ENCODE peak calls at places on chromosome 20, in nine cellular contexts. X is OCI-LY7, R is spleen, Z is astrocyte, G is psoas muscle, M is lower lobe of right lung, T is ovary, C is neural progenitor cell, Q is Caco-2. A is an unnamed sample.

GRCh38 chr20:41412324-41412723 is 45.7 kb upstream of the EMILIN3 start:
- DNase-seq in M (no peak), G (no peak), X (no peak), Z (no peak), Q (no peak), R (no peak), T (no peak), C (no peak), A (no peak)

GRCh38 chr20:39523405-39523804 is 561.3 kb downstream of the DHX35 start:
- DNase-seq in M (no peak), R (no peak), Z (no peak), Q (no peak), X (no peak), T (no peak), G (no peak), C (no peak), A (no peak)

GRCh38 chr20:25227317-25227831 is 20.5 kb upstream of the PYGB start:
- DNase-seq in R (peak; percentile 65), M (no peak), Z (peak; percentile 76), T (no peak), Q (no peak), C (no peak), G (no peak), X (no peak), A (no peak)

GRCh38 chr20:20037960-20038359 is 14.3 kb downstream of the CRNKL1 start:
- DNase-seq in T (no peak), X (no peak), M (no peak), R (no peak), Z (peak; percentile 36), Q (no peak), C (no peak), G (no peak), A (no peak)

GRCh38 chr20:44528309-44528708 is 6.4 kb upstream of the SERINC3 start:
- DNase-seq in X (no peak), Q (no peak), G (no peak), M (no peak), R (no peak), T (no peak), Z (no peak), C (no peak), A (no peak)

GRCh38 chr20:48463916-48464315 is 363.9 kb downstream of the PREX1 start:
- DNase-seq in Z (peak; percentile 74), R (peak; percentile 40), C (no peak), Q (no peak), X (no peak), G (no peak), M (no peak), T (no peak), A (no peak)

GRCh38 chr20:6058684-6059295 is 4.9 kb upstream of the LRRN4 start:
- DNase-seq in R (no peak), X (no peak), C (no peak), Z (peak; percentile 12), M (peak; percentile 68), T (no peak), Q (peak; percentile 85), G (no peak), A (no peak)

GRCh38 chr20:20525756-20526155 is 157.9 kb downstream of the INSM1 start:
- DNase-seq in R (no peak), Q (no peak), M (no peak), Z (no peak), C (no peak), T (no peak), X (no peak), G (no peak), A (no peak)

GRCh38 chr20:61980647-61981583 is 84.8 kb downstream of the TAF4 start:
- DNase-seq in G (no peak), Z (no peak), C (peak; percentile 60), R (peak; percentile 76), T (no peak), X (peak; percentile 76), M (no peak), Q (no peak), A (no peak)

GRCh38 chr20:1830240-1830639 is 65.0 kb upstream of the SIRPA start:
- DNase-seq in X (no peak), R (no peak), Z (peak; percentile 97), Q (no peak), T (no peak), C (no peak), M (no peak), G (peak; percentile 79), A (no peak)

GRCh38 chr20:22890605-22891300 is 144.4 kb upstream of the SSTR4 start:
- DNase-seq in R (no peak), X (no peak), Z (no peak), Q (no peak), T (no peak), M (no peak), G (no peak), C (no peak), A (no peak)

GRCh38 chr20:51310216-51310615 is 232.3 kb downstream of the NFATC2 start:
- DNase-seq in X (no peak), G (no peak), T (no peak), C (no peak), R (no peak), Z (no peak), Q (no peak), M (no peak), A (no peak)

GRCh38 chr20:51092238-51092822 is 69.4 kb upstream of the KCNG1 start:
- DNase-seq in Z (peak; percentile 41), R (no peak), X (no peak), T (no peak), Q (no peak), M (no peak), G (no peak), C (peak; percentile 41), A (no peak)

GRCh38 chr20:48738399-48739304 is 89.1 kb downstream of the PREX1 start:
- DNase-seq in M (no peak), Q (no peak), R (no peak), Z (no peak), C (no peak), X (peak; percentile 39), T (no peak), G (no peak), A (peak; percentile 33)

GRCh38 chr20:219290-220115 is 7.6 kb upstream of the DEFB129 start:
- DNase-seq in R (no peak), C (peak; percentile 74), M (no peak), G (no peak), X (peak; percentile 27), Z (no peak), T (no peak), Q (no peak), A (no peak)

GRCh38 chr20:47223896-47224295 is 132.6 kb downstream of the ZMYND8 start:
- DNase-seq in Z (no peak), C (no peak), R (no peak), T (no peak), X (no peak), Q (no peak), M (no peak), G (no peak), A (no peak)

GRCh38 chr20:62638055-62638570 is 4.2 kb upstream of the SLCO4A1 start:
- DNase-seq in Z (no peak), C (no peak), T (no peak), R (no peak), X (no peak), M (no peak), G (no peak), Q (no peak), A (no peak)

DNA sequence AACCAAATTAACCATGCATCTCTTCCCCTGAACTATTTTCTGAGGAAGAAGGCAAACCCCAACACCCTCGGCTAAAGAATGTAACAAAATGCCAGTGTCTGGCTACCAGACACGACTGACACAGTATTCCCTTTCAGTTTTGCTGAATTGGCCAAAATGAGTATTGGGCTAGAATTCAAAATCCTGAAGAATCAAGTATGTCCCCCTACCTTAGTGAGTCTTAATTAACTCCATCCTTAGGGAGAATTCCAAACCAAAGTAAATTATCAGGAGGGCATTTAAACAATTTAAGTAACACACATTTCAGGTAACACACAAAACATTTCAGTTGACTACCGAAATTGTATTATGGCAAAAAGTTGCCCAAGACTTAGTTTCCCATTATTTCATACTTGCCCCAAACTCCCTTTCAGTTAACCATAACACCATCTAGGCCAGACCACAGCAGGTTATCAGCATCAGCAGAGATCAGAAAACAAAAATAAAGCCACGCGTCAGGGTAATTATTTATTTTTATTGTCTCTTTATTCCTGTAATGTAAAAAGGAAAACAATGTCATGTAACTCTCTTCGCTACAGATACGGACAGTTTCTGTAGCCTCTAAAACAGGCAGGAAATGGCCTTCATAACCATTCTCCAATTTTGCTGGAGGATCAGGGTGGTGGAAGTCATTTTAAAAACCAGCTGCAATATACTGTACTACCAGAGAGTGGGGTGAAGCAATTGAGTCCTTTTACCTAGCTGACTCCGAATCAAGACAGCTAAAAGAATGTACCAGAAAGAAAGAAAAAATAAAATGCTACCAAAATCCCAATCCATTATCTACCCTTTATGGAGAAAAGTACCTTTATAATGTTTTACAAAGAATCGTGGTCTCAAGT is 1.9 kb downstream of the SNX5 start:
- DNase-seq in Q (no peak), G (no peak), M (no peak), R (no peak), Z (no peak), X (peak; percentile 79), C (no peak), T (no peak), A (no peak)
- TF ChIP-seq CTCF in Q (peak; percentile 6), G (peak; percentile 22), M (peak; percentile 9), R (peak; percentile 46), Z (peak; percentile 27), X (peak; percentile 57), C (peak; percentile 21), T (peak; percentile 11), A (no peak)

GRCh38 chr20:55155360-55155759 is 680.0 kb downstream of the DOK5 start:
- DNase-seq in Z (no peak), T (no peak), C (no peak), Q (no peak), M (no peak), G (no peak), R (no peak), X (no peak), A (no peak)
- H3K9me3 ChIP-seq in Z (no peaks in the 10 kb centered on the region), T (peaks cover 3% of the 10 kb centered on the region), C (no peaks in the 10 kb centered on the region), Q (no peaks in the 10 kb centered on the region), M (no peaks in the 10 kb centered on the region), G (no peaks in the 10 kb centered on the region), R (peaks cover 3% of the 10 kb centered on the region), X (no peaks in the 10 kb centered on the region), A (no peaks in the 10 kb centered on the region)

DNA sequence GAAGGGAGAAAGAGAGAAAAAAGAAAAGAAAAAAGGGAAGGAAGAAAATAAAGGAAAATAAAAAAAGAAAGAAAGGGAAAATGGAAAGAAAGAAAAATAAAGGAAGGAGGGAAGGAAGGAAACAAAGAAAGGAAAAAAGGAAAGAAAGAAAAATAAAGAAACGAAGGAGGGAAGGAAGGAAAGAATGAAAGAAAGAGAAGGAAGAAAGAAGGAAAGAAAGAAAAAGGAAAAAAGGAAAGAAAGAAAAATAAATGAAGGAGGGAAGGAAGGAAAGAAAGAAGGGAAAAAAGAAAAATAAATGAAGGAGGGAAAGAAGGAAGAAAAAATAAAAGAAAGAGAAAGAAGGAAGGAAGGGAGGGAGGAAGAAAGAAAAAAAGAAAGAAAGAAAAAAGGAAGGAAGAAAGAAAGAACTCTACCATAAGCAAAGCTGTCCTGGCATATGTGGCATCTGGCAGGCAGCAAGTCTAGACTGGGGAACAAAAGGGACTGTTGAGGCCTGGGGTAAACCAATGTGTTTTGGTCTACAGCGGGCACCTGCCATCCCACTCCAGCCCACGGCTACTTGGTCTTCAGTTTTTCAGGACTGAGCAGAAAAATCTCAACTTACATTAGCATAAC is 86.9 kb downstream of the TFAP2C start:
- DNase-seq in G (no peak), C (no peak), Z (no peak), M (no peak), Q (no peak), R (no peak), X (no peak), T (no peak), A (peak; percentile 2)
- TF ChIP-seq CTCF in G (no peak), C (no peak), Z (no peak), M (no peak), Q (no peak), R (no peak), X (no peak), T (no peak), A (no peak)

GRCh38 chr20:31237763-31238162 is 19.7 kb upstream of the DEFB115 start:
- DNase-seq in T (no peak), Z (no peak), Q (no peak), X (no peak), G (no peak), M (no peak), R (no peak), C (no peak), A (no peak)
- H3K9me3 ChIP-seq in T (peaks cover 6% of the 10 kb centered on the region), Z (peaks cover 41% of the 10 kb centered on the region), Q (peaks cover 66% of the 10 kb centered on the region), X (peaks cover 83% of the 10 kb centered on the region), G (peaks cover 60% of the 10 kb centered on the region), M (peaks cover 89% of the 10 kb centered on the region), R (peaks cover 85% of the 10 kb centered on the region), C (peaks cover 81% of the 10 kb centered on the region), A (peaks cover 26% of the 10 kb centered on the region)